ENCODE peak calls at places on chromosomes 13 and 19, in ten cellular contexts. W is neural progenitor cell; Z is NCI-H1092 treated with DMSO at 0.1 percent for 48 hours; O is GM04503; V is activated naive CD8-positive, alpha-beta T cell treated with anti-CD3 and anti-CD28 coated beads for 36 hours; U is nephron progenitor cell; L is stimulated activated CD8-positive, alpha-beta memory T cell treated with anti-CD3 and anti-CD28 coated beads, Interleukin-7, amount 100 ng/mL, for 1 hour; B is ovary; K is A172; E is Right ventricle myocardium superior. F is an unnamed sample.

GRCh38 chr13:20441879-20442278 is 83.8 kb downstream of the CRYL1 start:
- DNase-seq in W (peak; percentile 48), Z (no peak), O (no peak), V (no peak), U (no peak), L (no peak), B (no peak), K (peak; percentile 56), E (no peak), F (no peak)

GRCh38 chr13:61536443-61536842 is 120.8 kb upstream of the PCDH20 start:
- DNase-seq in W (no peak), Z (no peak), O (no peak), V (no peak), U (no peak), L (no peak), B (no peak), K (no peak), E (no peak), F (no peak)

GRCh38 chr13:51324714-51325440 is 14.6 kb upstream of the SERPINE3 start:
- DNase-seq in W (peak; percentile 47), Z (peak; percentile 53), O (no peak), V (no peak), U (no peak), L (no peak), B (no peak), K (no peak), E (no peak), F (no peak)

GRCh38 chr13:26996965-26997752 is 174.5 kb downstream of the USP12 start:
- DNase-seq in W (no peak), Z (no peak), O (no peak), V (no peak), U (no peak), L (no peak), B (no peak), K (no peak), E (no peak), F (no peak)

GRCh38 chr19:18373407-18373891 is 12.5 kb upstream of the GDF15 start:
- DNase-seq in W (no peak), Z (no peak), O (no peak), V (no peak), U (no peak), L (no peak), B (no peak), K (no peak), E (no peak), F (no peak)

GRCh38 chr13:57631607-57632275 is at the start of gene PCDH17:
- DNase-seq in W (peak; percentile 70), Z (peak; percentile 85), O (no peak), V (no peak), U (peak; percentile 50), L (no peak), B (peak; percentile 7), K (no peak), E (peak; percentile 44), F (no peak)

GRCh38 chr13:48370815-48371214 is 42.1 kb downstream of the LPAR6 start:
- DNase-seq in W (no peak), Z (no peak), O (no peak), V (no peak), U (no peak), L (no peak), B (no peak), K (no peak), E (no peak), F (no peak)

GRCh38 chr13:35630551-35631275 is 154.2 kb upstream of the MAB21L1 start:
- DNase-seq in W (peak; percentile 83), Z (peak; percentile 16), O (peak; percentile 22), V (no peak), U (peak; percentile 41), L (no peak), B (no peak), K (peak; percentile 51), E (no peak), F (no peak)

GRCh38 chr13:97653741-97654140 is 219.8 kb downstream of the RAP2A start:
- DNase-seq in W (no peak), Z (no peak), O (no peak), V (no peak), U (no peak), L (no peak), B (no peak), K (no peak), E (no peak), F (no peak)

GRCh38 chr13:27919934-27920676 is at the start of gene PDX1:
- DNase-seq in W (peak; percentile 82), Z (no peak), O (no peak), V (peak; percentile 43), U (peak; percentile 69), L (no peak), B (no peak), K (no peak), E (peak; percentile 56), F (no peak)

GRCh38 chr13:101308247-101309013 is 107.9 kb downstream of the NALCN start:
- DNase-seq in W (no peak), Z (no peak), O (no peak), V (no peak), U (no peak), L (no peak), B (no peak), K (peak; percentile 5), E (no peak), F (no peak)

GRCh38 chr19:44908836-44909201 is 3.2 kb downstream of the APOE start:
- DNase-seq in W (no peak), Z (no peak), O (no peak), V (no peak), U (no peak), L (no peak), B (peak; percentile 32), K (no peak), E (no peak), F (no peak)

GRCh38 chr13:112056284-112056727 is 10.6 kb upstream of the SOX1 start:
- DNase-seq in W (peak; percentile 73), Z (peak; percentile 85), O (no peak), V (no peak), U (no peak), L (no peak), B (no peak), K (no peak), E (no peak), F (no peak)

GRCh38 chr13:94764576-94765321 is 52.4 kb upstream of the SOX21 start:
- DNase-seq in W (peak; percentile 23), Z (no peak), O (no peak), V (peak; percentile 9), U (no peak), L (no peak), B (no peak), K (peak; percentile 60), E (no peak), F (no peak)

GRCh38 chr19:20279516-20279915 is 112.5 kb downstream of the ZNF486 start:
- DNase-seq in W (no peak), Z (no peak), O (no peak), V (no peak), U (no peak), L (no peak), B (no peak), K (no peak), E (no peak), F (no peak)

GRCh38 chr19:17611462-17612244 is 56.2 kb downstream of the COLGALT1 start:
- DNase-seq in W (no peak), Z (no peak), O (no peak), V (no peak), U (peak; percentile 28), L (no peak), B (no peak), K (no peak), E (no peak), F (no peak)

GRCh38 chr19:31114585-31114984 is 234.7 kb downstream of the TSHZ3 start:
- DNase-seq in W (no peak), Z (no peak), O (no peak), V (no peak), U (no peak), L (no peak), B (no peak), K (no peak), E (no peak), F (no peak)

GRCh38 chr19:12885749-12886706 is 973 bp downstream of the KLF1 start:
- DNase-seq in W (peak; percentile 34), Z (no peak), O (no peak), V (no peak), U (no peak), L (no peak), B (no peak), K (no peak), E (no peak), F (no peak)

GRCh38 chr13:23752111-23753001 is 136.8 kb downstream of the MIPEP start:
- DNase-seq in W (no peak), Z (no peak), O (no peak), V (no peak), U (no peak), L (no peak), B (no peak), K (no peak), E (no peak), F (no peak)

GRCh38 chr13:64273780-64274179 is 2858.1 kb upstream of the PCDH20 start:
- DNase-seq in W (no peak), Z (no peak), O (no peak), V (no peak), U (no peak), L (no peak), B (no peak), K (no peak), E (no peak), F (no peak)

GRCh38 chr19:47510516-47511127 is 4.2 kb downstream of the NAPA start:
- DNase-seq in W (no peak), Z (no peak), O (no peak), V (no peak), U (no peak), L (no peak), B (no peak), K (no peak), E (no peak), F (no peak)

GRCh38 chr13:87820221-87820620 is 149.1 kb downstream of the SLITRK5 start:
- DNase-seq in W (no peak), Z (no peak), O (no peak), V (no peak), U (no peak), L (no peak), B (no peak), K (no peak), E (no peak), F (no peak)

GRCh38 chr13:98780451-98780850 is 28.0 kb upstream of the SLC15A1 start:
- DNase-seq in W (no peak), Z (no peak), O (peak; percentile 11), V (no peak), U (no peak), L (no peak), B (no peak), K (no peak), E (no peak), F (no peak)

GRCh38 chr19:18469245-18470107 is 31.5 kb upstream of the ISYNA1 start:
- DNase-seq in W (peak; percentile 82), Z (no peak), O (no peak), V (peak; percentile 61), U (peak; percentile 79), L (peak; percentile 32), B (peak; percentile 69), K (no peak), E (peak; percentile 82), F (no peak)

GRCh38 chr13:48775804-48776203 is 122.1 kb downstream of the CYSLTR2 start:
- DNase-seq in W (no peak), Z (no peak), O (peak; percentile 96), V (no peak), U (no peak), L (no peak), B (no peak), K (peak; percentile 87), E (no peak), F (no peak)

GRCh38 chr19:10006335-10006708 is 4.0 kb downstream of the COL5A3 start:
- DNase-seq in W (no peak), Z (no peak), O (no peak), V (no peak), U (no peak), L (no peak), B (peak; percentile 66), K (no peak), E (peak; percentile 60), F (no peak)

GRCh38 chr19:37594982-37595382 is 306 bp downstream of the ZNF540 start:
- DNase-seq in W (no peak), Z (peak; percentile 72), O (no peak), V (peak; percentile 69), U (peak; percentile 36), L (peak; percentile 31), B (peak; percentile 76), K (no peak), E (peak; percentile 77), F (no peak)

GRCh38 chr13:23505007-23505406 is 65.2 kb upstream of the TNFRSF19 start:
- DNase-seq in W (no peak), Z (no peak), O (peak; percentile 79), V (no peak), U (peak; percentile 6), L (no peak), B (no peak), K (peak; percentile 65), E (no peak), F (no peak)

F was measured in LNCaP clone FGC.